ENCODE peak calls at places on chromosomes 5 and 9, in nine cellular contexts. Z, W, C, X, E, L, Q, G and M are unnamed samples.

GRCh38 chr9:16715404-16715803 is 155.1 kb downstream of the BNC2 start:
- DNase-seq in G (no peak), L (no peak), Q (no peak), W (no peak), X (no peak), C (no peak), Z (no peak), E (no peak), M (no peak)

GRCh38 chr9:80866121-80866520 is 823.2 kb downstream of the TLE1 start:
- DNase-seq in W (no peak), G (no peak), Q (no peak), Z (no peak), C (no peak), L (no peak), X (no peak), E (no peak), M (no peak)

GRCh38 chr5:173793677-173794570 is 94.2 kb upstream of the CPEB4 start:
- DNase-seq in L (peak), Z (no peak), Q (peak), E (no peak), W (no peak), C (peak), X (no peak), G (no peak), M (no peak)

GRCh38 chr5:68093455-68094159 is 121.9 kb upstream of the PIK3R1 start:
- DNase-seq in G (no peak), Z (no peak), Q (no peak), C (no peak), W (no peak), L (no peak), E (no peak), X (no peak), M (no peak)

GRCh38 chr9:4489562-4489918 is 728 bp upstream of the SLC1A1 start:
- DNase-seq in W (no peak), X (no peak), G (no peak), L (no peak), C (no peak), E (peak), Z (no peak), Q (no peak), M (no peak)

GRCh38 chr9:38346811-38347735 is 45.4 kb upstream of the ALDH1B1 start:
- DNase-seq in Q (no peak), L (peak), X (no peak), C (no peak), E (peak), Z (no peak), G (peak), W (no peak), M (no peak)

GRCh38 chr5:68845121-68845520 is 248.7 kb upstream of the SLC30A5 start:
- DNase-seq in E (no peak), X (no peak), Z (no peak), C (no peak), Q (no peak), W (no peak), L (no peak), G (no peak), M (no peak)

GRCh38 chr5:4700082-4700481 is 440.0 kb upstream of the ADAMTS16 start:
- DNase-seq in C (peak), L (peak), G (no peak), Q (no peak), E (no peak), X (peak), W (peak), Z (no peak), M (peak)

GRCh38 chr9:21996438-21996837 is 1.8 kb downstream of the CDKN2B-AS1 start:
- DNase-seq in Z (no peak), W (no peak), C (no peak), L (no peak), X (no peak), E (no peak), Q (no peak), G (no peak), M (no peak)

GRCh38 chr9:125682340-125682739 is 24.7 kb downstream of the MAPKAP1 start:
- DNase-seq in Z (no peak), C (no peak), W (no peak), Q (no peak), E (no peak), L (no peak), G (no peak), X (no peak), M (no peak)

GRCh38 chr9:127489471-127490115 is 38.3 kb downstream of the LRSAM1 start:
- DNase-seq in Z (no peak), W (peak), G (no peak), E (no peak), C (no peak), X (no peak), Q (no peak), L (no peak), M (no peak)

GRCh38 chr9:133901184-133901835 is 90.8 kb downstream of the VAV2 start:
- DNase-seq in C (no peak), Z (no peak), X (no peak), W (no peak), G (no peak), L (no peak), E (no peak), Q (no peak), M (no peak)

GRCh38 chr5:169258372-169259000 is 42.5 kb downstream of the SLIT3 start:
- DNase-seq in E (no peak), L (no peak), G (no peak), Z (no peak), X (no peak), C (no peak), Q (no peak), W (no peak), M (no peak)

GRCh38 chr5:95403996-95404395 is 12.8 kb downstream of the FAM81B start:
- DNase-seq in C (peak), E (no peak), Q (no peak), L (no peak), G (no peak), Z (no peak), X (no peak), W (no peak), M (no peak)

GRCh38 chr5:135694016-135694415 is 115.2 kb upstream of the CXCL14 start:
- DNase-seq in W (no peak), G (no peak), Z (no peak), C (no peak), E (no peak), L (no peak), Q (no peak), X (no peak), M (no peak)

GRCh38 chr5:143033535-143034260 is 263.5 kb downstream of the ARHGAP26 start:
- DNase-seq in X (peak), Z (peak), G (no peak), C (peak), W (no peak), L (no peak), E (no peak), Q (no peak), M (no peak)

GRCh38 chr9:100670719-100671118 is 92.8 kb downstream of the CAVIN4 start:
- DNase-seq in G (no peak), E (no peak), L (no peak), Q (no peak), C (no peak), X (no peak), W (no peak), Z (no peak), M (no peak)

GRCh38 chr9:22395585-22396205 is 50.9 kb upstream of the DMRTA1 start:
- DNase-seq in X (peak), G (no peak), Z (no peak), L (no peak), C (peak), E (no peak), W (no peak), Q (no peak), M (no peak)

GRCh38 chr5:32692066-32692746 is 18.9 kb upstream of the NPR3 start:
- DNase-seq in C (no peak), L (no peak), G (no peak), Z (no peak), X (no peak), Q (no peak), E (no peak), W (no peak), M (no peak)

GRCh38 chr9:136565075-136565721 is 19.4 kb upstream of the NOTCH1 start:
- DNase-seq in Z (no peak), X (no peak), E (no peak), C (no peak), W (no peak), Q (no peak), G (peak), L (no peak), M (no peak)

GRCh38 chr5:140118294-140118936 is 4.5 kb downstream of the PURA start:
- DNase-seq in L (no peak), C (no peak), E (no peak), Z (no peak), Q (no peak), W (no peak), G (no peak), X (no peak), M (no peak)
- TF ChIP-seq CTCF in L (no peak), C (no peak), E (peak), Z (no peak), Q (no peak), W (peak), G (no peak), X (no peak), M (no peak)

GRCh38 chr5:157306690-157307089 is 40.8 kb downstream of the CYFIP2 start:
- DNase-seq in W (no peak), G (no peak), X (no peak), E (no peak), Q (no peak), Z (no peak), C (no peak), L (peak), M (no peak)

GRCh38 chr5:157303023-157303422 is 37.1 kb downstream of the CYFIP2 start:
- DNase-seq in C (no peak), E (no peak), X (no peak), Q (no peak), G (no peak), Z (no peak), W (no peak), L (no peak), M (no peak)

GRCh38 chr5:157301066-157301465 is 35.1 kb downstream of the CYFIP2 start:
- DNase-seq in Q (no peak), Z (no peak), W (no peak), E (no peak), C (no peak), G (no peak), L (no peak), X (no peak), M (no peak)

GRCh38 chr5:157306092-157306491 is 40.2 kb downstream of the CYFIP2 start:
- DNase-seq in E (no peak), C (no peak), Z (no peak), Q (no peak), X (no peak), G (no peak), W (no peak), L (peak), M (no peak)

GRCh38 chr5:157303667-157304327 is 37.9 kb downstream of the CYFIP2 start:
- DNase-seq in C (no peak), Z (no peak), Q (no peak), G (no peak), L (no peak), W (no peak), X (no peak), E (no peak), M (no peak)
- TF ChIP-seq CTCF in C (no peak), Z (peak), Q (no peak), G (no peak), L (no peak), W (no peak), X (peak), E (no peak), M (no peak)

GRCh38 chr9:107155244-107155817 is 127.7 kb upstream of the RAD23B start:
- DNase-seq in X (no peak), Q (no peak), C (no peak), G (no peak), Z (no peak), W (no peak), E (no peak), L (no peak), M (no peak)
- TF ChIP-seq CTCF in X (peak), Q (no peak), C (no peak), G (no peak), Z (no peak), W (peak), E (no peak), L (no peak), M (no peak)

DNA sequence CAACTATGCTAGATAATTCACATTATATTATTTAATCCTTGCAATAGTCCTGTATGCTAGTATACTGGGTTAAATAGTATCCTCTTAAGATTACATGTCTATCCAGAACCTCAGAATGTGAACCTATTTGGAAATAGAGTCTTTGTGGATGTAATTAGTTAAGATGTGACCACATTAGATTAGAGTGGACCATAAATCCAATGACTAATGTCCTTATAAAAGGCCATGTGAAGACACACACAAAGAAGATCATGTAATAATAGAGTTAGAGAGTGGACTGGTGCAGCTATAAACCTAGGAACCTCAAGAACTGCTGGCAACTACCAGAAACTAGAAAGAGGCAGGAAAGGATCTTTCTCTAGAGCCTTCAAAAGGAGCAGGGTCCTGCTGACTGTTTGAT is 263.6 kb upstream of the PTGER4 start:
- DNase-seq in E (no peak), X (no peak), L (no peak), W (no peak), C (no peak), G (no peak), Z (no peak), Q (no peak), M (no peak)
- TF ChIP-seq CTCF in E (no peak), X (no peak), L (no peak), W (no peak), C (no peak), G (no peak), Z (no peak), Q (no peak), M (no peak)

GRCh38 chr5:122154910-122155309 is 25.6 kb downstream of the ZNF474 start:
- DNase-seq in W (no peak), E (peak), Q (peak), G (peak), Z (no peak), X (peak), L (no peak), C (no peak), M (peak)
- TF ChIP-seq CTCF in W (no peak), E (no peak), Q (no peak), G (no peak), Z (no peak), X (peak), L (no peak), C (no peak), M (no peak)

GRCh38 chr9:121328476-121328875 is 41.6 kb downstream of the STOM start:
- DNase-seq in G (no peak), L (no peak), E (no peak), C (no peak), Z (no peak), X (no peak), W (no peak), Q (no peak), M (no peak)
- TF ChIP-seq CTCF in G (no peak), L (no peak), E (no peak), C (no peak), Z (no peak), X (no peak), W (no peak), Q (no peak), M (no peak)